ENCODE peak calls at places on chromosomes 11 and 22, in nine cellular contexts. M, T, A, B, F, W, N, E and I are unnamed samples.

GRCh38 chr11:75813622-75814039 is 1.4 kb upstream of the UVRAG start:
- DNase-seq in F (peak), A (no peak), M (peak), E (peak), T (no peak), N (no peak), W (no peak), B (no peak), I (no peak)

GRCh38 chr11:94602430-94603372 is 35.5 kb downstream of the PIWIL4 start:
- DNase-seq in W (no peak), B (no peak), M (peak), T (peak), A (peak), N (peak), F (no peak), E (peak), I (peak)

GRCh38 chr11:35106595-35106994 is 32.4 kb upstream of the CD44 start:
- DNase-seq in B (no peak), E (no peak), M (no peak), N (no peak), T (no peak), A (no peak), F (no peak), W (no peak), I (peak)

GRCh38 chr22:22892096-22893052 is 4.8 kb downstream of the IGLL5 start:
- DNase-seq in N (no peak), W (no peak), M (no peak), A (no peak), T (no peak), E (no peak), B (no peak), F (no peak), I (no peak)

GRCh38 chr11:117107701-117108590 is 9.7 kb upstream of the SIK3 start:
- DNase-seq in W (no peak), N (no peak), F (no peak), E (peak), A (no peak), B (no peak), T (no peak), M (no peak), I (no peak)

GRCh38 chr11:123654566-123655081 is at the start of gene SCN3B:
- DNase-seq in B (peak), E (peak), W (peak), T (peak), F (peak), N (peak), A (peak), M (peak), I (no peak)

GRCh38 chr11:123391646-123392348 is 38.3 kb upstream of the GRAMD1B start:
- DNase-seq in M (no peak), N (no peak), T (no peak), W (no peak), B (no peak), A (no peak), F (no peak), E (no peak), I (no peak)

GRCh38 chr11:27471067-27471587 is 1.5 kb downstream of the LGR4 start:
- DNase-seq in F (no peak), T (no peak), W (no peak), B (peak), N (no peak), E (no peak), M (no peak), A (no peak), I (no peak)

GRCh38 chr22:22666307-22667091 is 22.1 kb downstream of the GGTLC2 start:
- DNase-seq in W (peak), A (no peak), N (no peak), F (no peak), B (peak), T (no peak), E (peak), M (no peak), I (peak)

GRCh38 chr11:125987066-125987641 is 41.3 kb downstream of the VSIG10L2 start:
- DNase-seq in F (no peak), E (no peak), T (no peak), M (no peak), W (no peak), A (no peak), B (no peak), N (no peak), I (no peak)
- H3K4me3 ChIP-seq in F (no peak), E (no peak), T (no peak), M (no peak), W (no peak), A (no peak), B (no peak), N (no peak), I (no peak)

GRCh38 chr22:43270314-43270908 is 72.8 kb downstream of the SCUBE1 start:
- DNase-seq in F (no peak), N (no peak), B (peak), W (no peak), T (no peak), M (no peak), E (no peak), A (no peak), I (peak)
- TF ChIP-seq CTCF in F (no peak), N (peak), B (peak), W (no peak), T (no peak), M (peak), E (peak), A (no peak), I (peak)

GRCh38 chr11:68008381-68009337 is 1.5 kb upstream of the ALDH3B1 start:
- DNase-seq in A (peak), F (no peak), M (no peak), E (no peak), T (no peak), W (no peak), B (no peak), N (no peak), I (no peak)
- H3K4me3 ChIP-seq in A (no peak), F (no peak), M (no peak), E (no peak), T (no peak), W (no peak), B (no peak), N (no peak), I (no peak)

GRCh38 chr11:2319791-2320481 is 18.1 kb downstream of the TSPAN32 start:
- DNase-seq in F (no peak), N (no peak), M (no peak), E (no peak), T (no peak), B (no peak), A (no peak), W (no peak), I (no peak)

GRCh38 chr11:2318123-2318522 is 16.3 kb downstream of the TSPAN32 start:
- DNase-seq in B (no peak), A (no peak), T (no peak), N (no peak), F (no peak), E (no peak), M (no peak), W (no peak), I (no peak)

GRCh38 chr11:2318707-2319106 is 16.9 kb downstream of the TSPAN32 start:
- DNase-seq in B (no peak), N (no peak), T (no peak), M (no peak), E (no peak), F (no peak), W (no peak), A (no peak), I (no peak)

GRCh38 chr11:2320591-2321310 is 18.9 kb downstream of the TSPAN32 start:
- DNase-seq in M (no peak), E (no peak), W (no peak), F (no peak), B (no peak), N (no peak), A (no peak), T (no peak), I (no peak)

DNA sequence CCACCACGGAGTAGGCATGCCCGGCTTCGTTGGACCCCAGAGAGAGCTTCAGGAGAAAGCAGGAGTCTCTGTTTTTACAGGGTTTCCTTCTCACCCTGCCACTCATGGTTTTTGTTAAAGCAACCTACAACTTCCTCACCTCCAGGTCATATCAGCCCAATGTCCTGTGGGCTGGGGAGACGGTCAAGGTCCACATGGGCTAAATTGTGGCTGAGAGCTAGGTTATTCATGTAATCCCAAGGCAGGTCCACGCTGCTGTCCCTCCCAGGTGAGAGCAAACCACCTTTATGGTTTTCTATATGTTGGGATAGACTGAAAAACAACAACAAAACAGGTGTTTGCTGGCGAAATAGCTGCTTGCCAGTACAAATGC is 19.5 kb downstream of the TSPAN32 start:
- DNase-seq in M (no peak), W (no peak), N (no peak), F (no peak), E (no peak), A (no peak), B (no peak), T (no peak), I (no peak)
- TF ChIP-seq CTCF in M (no peak), W (no peak), N (no peak), F (no peak), E (no peak), A (no peak), B (no peak), T (no peak), I (no peak)

GRCh38 chr22:42857845-42858481 is 890 bp upstream of the ARFGAP3 start:
- DNase-seq in T (no peak), E (no peak), W (peak), N (no peak), B (no peak), A (no peak), F (no peak), M (no peak), I (no peak)
- H3K4me3 ChIP-seq in T (peak), E (no peak), W (peak), N (no peak), B (no peak), A (peak), F (no peak), M (no peak), I (no peak)

GRCh38 chr11:66869471-66869870 is 12.6 kb downstream of the LRFN4 start:
- DNase-seq in A (no peak), B (no peak), E (no peak), N (no peak), W (no peak), T (no peak), M (no peak), F (no peak), I (no peak)

GRCh38 chr11:66867425-66868040 is 10.7 kb downstream of the LRFN4 start:
- DNase-seq in F (no peak), B (peak), M (no peak), T (no peak), E (no peak), W (no peak), N (no peak), A (no peak), I (no peak)

GRCh38 chr11:66870131-66870530 is 13.3 kb downstream of the LRFN4 start:
- DNase-seq in F (no peak), A (no peak), T (no peak), E (no peak), N (no peak), W (no peak), M (no peak), B (no peak), I (no peak)

GRCh38 chr11:66868082-66868725 is 11.3 kb downstream of the LRFN4 start:
- DNase-seq in F (no peak), E (no peak), T (no peak), B (no peak), M (no peak), A (no peak), W (no peak), N (no peak), I (no peak)

GRCh38 chr11:66868726-66869291 is 11.9 kb downstream of the LRFN4 start:
- DNase-seq in W (peak), A (no peak), F (no peak), N (no peak), T (no peak), E (no peak), B (peak), M (peak), I (peak)
- TF ChIP-seq CTCF in W (no peak), A (no peak), F (peak), N (peak), T (no peak), E (no peak), B (peak), M (no peak), I (peak)

DNA sequence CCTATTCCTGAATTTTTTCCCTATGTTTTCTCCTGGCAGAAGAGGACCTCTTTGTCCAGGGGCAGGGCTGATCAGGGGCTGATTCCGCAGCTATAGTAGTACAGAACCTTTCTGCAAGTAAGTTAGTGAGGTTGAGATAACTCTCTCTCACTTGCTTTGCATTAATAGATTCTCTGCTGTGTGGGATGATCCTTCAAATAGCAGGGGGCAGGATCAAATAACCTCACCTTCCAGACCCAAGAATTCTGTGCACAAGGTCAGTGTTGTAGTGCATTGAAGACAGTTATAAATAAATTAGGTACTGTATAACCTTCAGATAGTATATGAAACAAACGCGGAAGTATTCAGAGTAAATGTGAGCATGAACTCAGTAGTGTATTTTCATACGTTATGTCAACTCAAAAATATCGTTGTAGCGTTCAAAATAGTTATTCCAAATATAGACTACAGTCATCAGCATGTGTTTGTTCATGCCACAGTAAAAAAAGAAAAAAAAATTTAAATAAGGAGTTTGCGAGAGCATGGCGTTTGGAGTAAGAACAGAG is 278 bp downstream of the MMP26 start:
- DNase-seq in M (no peak), W (no peak), A (no peak), T (no peak), E (no peak), B (peak), N (no peak), F (no peak), I (no peak)
- H3K4me3 ChIP-seq in M (no peak), W (no peak), A (no peak), T (no peak), E (no peak), B (peak), N (no peak), F (no peak), I (no peak)

DNA sequence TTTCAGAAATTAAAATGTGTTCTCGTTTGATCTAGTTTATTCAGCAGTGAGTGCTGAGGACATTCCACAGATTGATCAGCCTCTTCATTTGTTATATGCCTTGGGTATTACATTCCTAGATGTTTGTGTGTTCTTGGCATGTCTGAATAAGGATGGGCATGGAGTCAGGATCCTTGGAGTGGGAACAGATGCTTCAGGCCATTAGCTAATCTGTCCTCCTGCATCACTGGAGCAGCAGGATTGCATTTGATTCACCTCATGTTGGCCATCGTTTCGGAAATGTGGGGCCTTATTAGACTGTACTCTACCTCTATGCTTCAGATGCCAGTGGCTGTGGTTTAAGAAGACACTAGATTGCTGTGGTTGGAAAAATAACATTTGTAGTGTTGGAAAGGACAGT is 190.6 kb downstream of the FAT3 start:
- DNase-seq in E (no peak), T (no peak), F (no peak), A (no peak), B (no peak), M (peak), W (no peak), N (no peak), I (no peak)
- TF ChIP-seq CTCF in E (no peak), T (no peak), F (no peak), A (no peak), B (no peak), M (no peak), W (no peak), N (no peak), I (no peak)

DNA sequence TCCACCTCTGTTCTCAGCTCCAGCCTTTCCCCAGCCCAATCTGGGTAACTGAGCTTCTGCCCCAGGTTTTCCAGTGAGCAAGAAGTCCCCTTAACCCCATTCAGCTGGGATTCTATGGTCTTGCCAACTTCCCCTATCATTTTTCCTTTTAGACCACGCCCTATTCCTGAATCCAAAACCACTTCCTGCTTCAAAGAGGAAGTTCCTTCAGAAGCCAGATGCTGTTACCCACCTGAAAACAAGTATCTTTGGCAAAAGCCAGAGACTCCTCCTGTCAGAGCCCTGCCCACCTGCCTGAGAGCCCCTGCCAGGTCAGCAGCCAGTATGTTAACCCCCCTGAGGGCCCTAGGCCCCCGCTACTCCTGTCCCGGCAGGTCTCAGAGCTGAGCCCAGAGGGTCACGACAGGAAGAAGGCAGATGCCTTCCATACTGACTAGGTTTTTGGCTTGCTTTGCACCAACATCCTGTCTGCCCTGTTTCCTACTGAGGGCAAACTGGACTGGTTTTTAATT is 20.3 kb upstream of the MICAL2 start:
- DNase-seq in E (peak), F (peak), W (no peak), T (no peak), M (peak), A (no peak), B (no peak), N (peak), I (peak)
- H3K4me3 ChIP-seq in E (no peak), F (peak), W (no peak), T (no peak), M (no peak), A (no peak), B (no peak), N (peak), I (no peak)